ENCODE peak calls at places on chromosome 19, in six cellular contexts. E, R, P, G, B and Z are unnamed samples.

GRCh38 chr19:51572908-51573307 is 1.8 kb downstream of the ZNF175 start:
- DNase-seq in E (no peak), R (no peak), P (no peak), G (peak), B (peak), Z (no peak)

GRCh38 chr19:10797541-10798256 is 38.3 kb downstream of the TMED1 start:
- DNase-seq in E (no peak), R (no peak), P (no peak), G (no peak), B (no peak), Z (no peak)

GRCh38 chr19:17560205-17560595 is 4.8 kb downstream of the COLGALT1 start:
- DNase-seq in E (peak), R (peak), P (peak), G (peak), B (peak), Z (no peak)

GRCh38 chr19:10431943-10432735 is 11.8 kb downstream of the PDE4A start:
- DNase-seq in E (no peak), R (no peak), P (no peak), G (no peak), B (peak), Z (no peak)

GRCh38 chr19:42290523-42291436 is 11.2 kb upstream of the PRR19 start:
- DNase-seq in E (no peak), R (no peak), P (no peak), G (no peak), B (no peak), Z (no peak)

GRCh38 chr19:18417250-18418033 is 1.8 kb upstream of the SSBP4 start:
- DNase-seq in E (no peak), R (peak), P (peak), G (no peak), B (peak), Z (no peak)

GRCh38 chr19:10617409-10618121 is 7.8 kb upstream of the SLC44A2 start:
- DNase-seq in E (no peak), R (no peak), P (no peak), G (peak), B (peak), Z (no peak)

GRCh38 chr19:33269016-33269415 is 33.3 kb downstream of the CEBPA start:
- DNase-seq in E (no peak), R (no peak), P (no peak), G (no peak), B (no peak), Z (no peak)

GRCh38 chr19:19528721-19529490 is at the start of gene YJEFN3:
- DNase-seq in E (no peak), R (no peak), P (peak), G (no peak), B (no peak), Z (no peak)

GRCh38 chr19:40806385-40807146 is 7.6 kb downstream of the EGLN2 start:
- DNase-seq in E (peak), R (peak), P (peak), G (peak), B (peak), Z (no peak)

GRCh38 chr19:18292810-18293641 is 11.6 kb upstream of the JUND start:
- DNase-seq in E (no peak), R (peak), P (peak), G (no peak), B (peak), Z (no peak)

GRCh38 chr19:41604831-41605230 is 22.0 kb downstream of the CEACAM4 start:
- DNase-seq in E (no peak), R (no peak), P (no peak), G (no peak), B (no peak), Z (no peak)

DNA sequence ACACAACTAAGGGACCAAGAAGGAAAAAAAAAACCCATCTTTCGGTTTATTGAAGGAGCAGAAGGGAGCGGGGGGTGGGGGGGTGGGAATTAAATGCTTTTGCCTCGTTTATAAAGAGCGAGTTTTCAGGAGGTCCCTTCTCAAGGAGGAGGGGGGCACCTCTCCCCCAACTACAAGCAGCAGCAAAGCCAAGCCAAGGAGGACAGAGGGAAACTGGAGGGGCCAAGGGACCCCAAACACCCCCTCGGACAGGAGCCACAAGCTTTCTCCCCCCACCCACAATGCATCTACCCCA is 2.4 kb downstream of the IRF2BP1 start:
- DNase-seq in E (no peak), R (no peak), P (no peak), G (no peak), B (no peak), Z (no peak)
- TF ChIP-seq CTCF in E (no peak), R (no peak), P (peak), G (no peak), B (no peak), Z (no peak)

GRCh38 chr19:29666634-29667389 is 1.6 kb downstream of the PLEKHF1 start:
- DNase-seq in E (no peak), R (peak), P (peak), G (peak), B (peak), Z (no peak)

GRCh38 chr19:29667390-29667783 is 2.1 kb downstream of the PLEKHF1 start:
- DNase-seq in E (no peak), R (no peak), P (no peak), G (no peak), B (no peak), Z (no peak)

GRCh38 chr19:29665826-29666633 is 769 bp downstream of the PLEKHF1 start:
- DNase-seq in E (no peak), R (peak), P (peak), G (peak), B (peak), Z (peak)

GRCh38 chr19:29668746-29669609 is 3.7 kb downstream of the PLEKHF1 start:
- DNase-seq in E (no peak), R (no peak), P (no peak), G (peak), B (no peak), Z (no peak)

DNA sequence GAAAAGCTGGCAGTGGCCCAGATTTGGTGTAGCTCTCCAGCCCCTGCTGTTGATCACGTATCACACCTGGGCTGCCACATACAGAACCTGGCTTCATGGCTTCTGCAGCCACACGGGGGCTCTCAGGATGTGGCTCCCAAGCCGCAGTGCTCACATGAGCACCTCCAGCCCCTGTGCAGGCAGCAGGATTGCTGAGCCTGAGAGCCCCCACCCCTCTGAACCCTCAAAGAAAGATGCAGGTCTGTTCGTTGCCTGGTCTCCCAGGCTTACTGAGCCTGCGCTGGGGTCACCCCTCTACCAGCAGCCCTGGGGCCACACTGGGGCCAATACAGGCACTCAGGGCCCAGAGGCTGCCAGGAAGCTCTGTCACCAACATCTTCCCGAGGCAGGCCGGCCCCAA is 2.7 kb downstream of the PLEKHF1 start:
- DNase-seq in E (no peak), R (no peak), P (no peak), G (no peak), B (no peak), Z (no peak)
- TF ChIP-seq CTCF in E (no peak), R (no peak), P (no peak), G (no peak), B (no peak), Z (no peak)

GRCh38 chr19:47407417-47407774 is 11.9 kb downstream of the MEIS3 start:
- DNase-seq in E (no peak), R (no peak), P (no peak), G (no peak), B (no peak), Z (no peak)
- TF ChIP-seq CTCF in E (no peak), R (no peak), P (no peak), G (no peak), B (no peak), Z (no peak)

GRCh38 chr19:13095934-13096890 is 6.4 kb downstream of the LYL1 start:
- DNase-seq in E (no peak), R (peak), P (no peak), G (no peak), B (no peak), Z (no peak)
- TF ChIP-seq CTCF in E (no peak), R (no peak), P (no peak), G (peak), B (no peak), Z (peak)

DNA sequence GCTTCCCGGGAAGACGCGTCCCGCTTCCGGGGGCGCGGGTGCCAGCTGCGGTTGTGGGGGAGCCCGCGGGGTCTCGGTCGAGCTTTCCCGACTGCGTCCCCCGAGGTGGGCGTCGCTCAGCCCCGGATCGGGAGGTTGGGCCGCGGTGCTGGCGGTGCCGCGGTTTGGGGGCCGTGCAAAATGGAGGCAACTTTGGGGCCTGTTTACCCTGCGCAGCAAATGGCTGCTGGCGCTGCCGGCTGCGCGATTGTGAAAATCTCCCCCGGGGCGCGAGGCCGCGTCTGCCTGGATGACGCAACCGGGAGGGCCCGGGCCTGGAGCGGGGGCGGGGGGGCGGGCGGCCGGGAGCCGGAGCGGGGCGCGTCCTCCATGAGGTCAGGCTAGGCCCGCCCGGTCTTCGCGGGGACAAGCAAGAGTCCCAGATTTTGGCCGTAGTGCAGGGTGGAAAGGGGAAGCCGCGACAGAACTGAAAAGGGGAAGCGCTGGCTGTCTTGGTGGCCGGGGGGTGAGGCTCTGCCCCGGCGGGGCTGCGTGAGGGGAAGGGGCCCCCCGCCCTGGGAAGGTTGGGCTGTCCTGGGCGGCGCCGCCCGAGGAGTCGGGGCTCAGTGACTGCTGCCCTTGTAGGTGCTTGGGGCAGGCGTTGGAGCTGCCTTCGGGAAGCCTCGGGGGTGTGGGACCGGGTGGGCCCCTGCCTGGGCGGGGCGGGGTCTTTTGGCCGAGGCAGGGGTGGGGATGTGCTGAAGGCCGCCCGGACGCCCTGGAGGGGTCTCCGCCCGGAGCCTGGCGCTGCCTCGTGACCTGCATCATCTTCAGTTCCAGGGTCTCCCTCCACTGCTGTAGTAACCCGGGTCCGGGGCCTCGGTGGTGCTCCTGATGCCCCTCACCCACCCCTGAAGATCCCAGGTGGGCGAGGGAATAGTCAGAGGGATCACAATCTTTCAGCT is 11.1 kb downstream of the PEAK3 start:
- DNase-seq in E (peak), R (peak), P (peak), G (peak), B (peak), Z (peak)
- TF ChIP-seq CTCF in E (no peak), R (no peak), P (no peak), G (no peak), B (no peak), Z (no peak)

GRCh38 chr19:49684251-49684982 is 5.0 kb upstream of the ADM5 start:
- DNase-seq in E (no peak), R (no peak), P (no peak), G (no peak), B (no peak), Z (no peak)
- TF ChIP-seq CTCF in E (peak), R (no peak), P (no peak), G (peak), B (peak), Z (peak)

DNA sequence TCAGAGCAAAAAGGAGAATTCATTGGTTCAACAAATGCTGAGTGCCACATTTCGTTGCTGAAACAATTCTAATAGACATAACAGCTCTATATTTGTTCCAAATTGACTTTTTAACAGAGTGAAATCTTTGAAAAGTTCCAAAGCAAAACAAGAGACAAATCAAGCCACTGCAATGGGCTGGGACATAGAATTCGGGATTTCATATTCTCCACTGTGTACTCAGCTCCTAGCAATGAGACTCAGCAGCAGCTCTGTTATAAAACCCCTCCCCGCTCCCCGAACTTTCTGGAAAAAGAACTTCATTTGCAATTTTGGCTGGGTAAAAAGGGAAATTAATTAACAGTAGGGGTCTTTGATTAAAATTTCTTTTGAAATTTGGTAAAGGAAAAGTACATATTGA is 11.3 kb downstream of the RFX2 start:
- DNase-seq in E (no peak), R (no peak), P (no peak), G (no peak), B (no peak), Z (no peak)
- TF ChIP-seq CTCF in E (no peak), R (no peak), P (no peak), G (no peak), B (no peak), Z (no peak)

GRCh38 chr19:37329686-37330085 is 41.2 kb upstream of the ZNF527 start:
- DNase-seq in E (no peak), R (no peak), P (no peak), G (no peak), B (no peak), Z (no peak)
- TF ChIP-seq CTCF in E (no peak), R (no peak), P (no peak), G (peak), B (no peak), Z (no peak)

DNA sequence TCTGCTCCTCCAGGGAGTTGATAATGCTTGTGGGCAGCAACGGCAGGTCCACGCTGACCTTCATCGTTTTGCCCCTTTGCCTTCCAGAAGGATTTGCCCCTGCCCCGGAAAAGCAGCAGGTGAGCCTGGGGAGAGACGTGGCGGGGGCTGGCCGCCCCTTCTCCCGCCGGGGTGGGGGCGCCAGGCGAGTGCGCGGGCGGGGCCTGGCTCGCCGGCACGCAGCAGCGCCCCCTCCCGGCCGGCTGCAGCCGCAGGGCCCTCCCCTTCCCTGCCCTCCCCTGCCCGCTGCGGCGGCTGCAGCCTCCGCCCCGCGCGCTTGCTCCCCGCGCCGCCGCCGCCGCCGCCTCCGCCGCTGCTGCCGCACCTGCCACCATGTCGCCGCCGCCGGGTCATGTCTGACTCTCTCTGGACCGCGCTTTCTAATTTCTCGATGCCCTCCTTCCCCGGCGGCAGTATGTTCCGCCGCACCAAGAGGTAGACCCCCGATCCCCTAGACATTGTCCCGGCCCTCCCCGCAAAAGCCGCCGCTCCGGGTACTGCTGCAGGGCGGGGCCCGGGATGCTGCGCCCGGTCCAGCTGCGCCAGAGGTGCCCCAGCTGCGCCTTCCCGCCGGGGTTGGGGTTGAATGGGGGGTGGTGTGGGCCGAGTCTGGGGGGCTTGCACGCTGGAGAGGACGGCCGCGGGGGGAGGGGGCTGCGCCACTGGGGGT is at the start of gene MAST1:
- DNase-seq in E (no peak), R (no peak), P (no peak), G (peak), B (no peak), Z (peak)
- TF ChIP-seq CTCF in E (peak), R (peak), P (no peak), G (peak), B (peak), Z (peak)